ENCODE peak calls at places on chromosomes 16 and 17, in nine cellular contexts. E is breast epithelium, S is A549, B is IMR-90, D is body of pancreas, A is uterus, C is spleen, J is stomach, V is ovary. H is an unnamed sample. For H3K4me1, the result is how much of the 10 kb centered on the place peaks cover.

GRCh38 chr16:9383281-9383680 is 291.8 kb downstream of the HAPSTR1 start:
- DNase-seq in A (no peak), V (no peak), B (no peak), J (no peak), E (no peak), D (no peak), C (no peak), S (no peak), H (no peak)

GRCh38 chr16:89574681-89575246 is 794 bp upstream of the CPNE7 start:
- DNase-seq in E (no peak), V (no peak), D (peak), S (peak), A (no peak), B (peak), J (peak), C (peak), H (peak)

GRCh38 chr16:80527297-80527696 is 13.5 kb upstream of the DYNLRB2 start:
- DNase-seq in J (no peak), V (no peak), S (peak), C (peak), D (peak), E (no peak), B (peak), A (no peak), H (no peak)

GRCh38 chr17:77365584-77366186 is 224.9 kb downstream of the SEC14L1 start:
- DNase-seq in E (peak), J (peak), C (peak), V (peak), D (peak), B (peak), A (peak), S (peak), H (peak)

GRCh38 chr17:10737168-10737622 is 7.4 kb upstream of the TMEM220 start:
- DNase-seq in D (peak), B (peak), C (no peak), E (peak), A (peak), J (peak), V (peak), S (peak), H (peak)

GRCh38 chr17:36911007-36911406 is 26.3 kb upstream of the LHX1 start:
- DNase-seq in D (no peak), E (no peak), V (no peak), S (no peak), A (no peak), J (no peak), B (no peak), C (no peak), H (no peak)

GRCh38 chr16:56851671-56852400 is 13.2 kb upstream of the SLC12A3 start:
- DNase-seq in D (no peak), V (no peak), A (no peak), B (peak), S (peak), C (peak), E (no peak), J (no peak), H (no peak)

GRCh38 chr17:6464446-6465041 is 20.3 kb downstream of the PIMREG start:
- DNase-seq in A (no peak), V (no peak), B (no peak), E (no peak), C (no peak), D (no peak), S (no peak), J (no peak), H (no peak)

GRCh38 chr16:19717319-19717718 is 708 bp downstream of the KNOP1 start:
- DNase-seq in J (no peak), V (no peak), C (no peak), D (no peak), B (peak), A (no peak), S (no peak), E (no peak), H (no peak)

GRCh38 chr16:89787365-89787805 is 29.1 kb downstream of the FANCA start:
- DNase-seq in S (no peak), B (no peak), V (no peak), D (no peak), A (no peak), C (no peak), J (no peak), E (no peak), H (no peak)

GRCh38 chr17:17456251-17456650 is 20.5 kb upstream of the MED9 start:
- DNase-seq in D (no peak), V (no peak), C (no peak), J (no peak), B (no peak), A (no peak), E (no peak), S (no peak), H (no peak)

GRCh38 chr17:50173335-50173941 is 7.6 kb downstream of the SGCA start:
- DNase-seq in E (no peak), A (peak), V (peak), D (no peak), C (no peak), J (no peak), B (peak), S (peak), H (peak)

GRCh38 chr17:77354721-77355455 is 214.1 kb downstream of the SEC14L1 start:
- DNase-seq in B (peak), A (peak), D (peak), C (peak), S (peak), V (peak), E (no peak), J (peak), H (peak)

GRCh38 chr17:4968916-4969550 is 1.4 kb upstream of the SPAG7 start:
- DNase-seq in S (peak), J (no peak), D (no peak), E (no peak), V (no peak), B (peak), C (no peak), A (peak), H (no peak)

GRCh38 chr16:6193718-6194117 is 1096.1 kb upstream of the EEF2KMT start:
- DNase-seq in C (no peak), A (no peak), E (no peak), J (no peak), D (no peak), S (no peak), B (no peak), V (no peak), H (no peak)

GRCh38 chr17:44220211-44221071 is 966 bp upstream of the UBTF start:
- DNase-seq in J (peak), E (no peak), S (peak), A (no peak), B (peak), C (peak), V (peak), D (peak), H (peak)

GRCh38 chr16:77788196-77789084 is at the start of gene VAT1L:
- DNase-seq in D (peak), A (no peak), J (no peak), S (peak), V (no peak), C (no peak), E (no peak), B (peak), H (peak)

GRCh38 chr17:50925296-50925891 is 59.2 kb upstream of the TOB1 start:
- DNase-seq in S (no peak), D (no peak), C (no peak), A (no peak), J (no peak), V (no peak), E (no peak), B (no peak), H (no peak)

GRCh38 chr17:49939318-49939717 is 29.7 kb upstream of the DLX4 start:
- DNase-seq in S (no peak), E (no peak), C (no peak), B (no peak), V (no peak), A (no peak), D (no peak), J (no peak), H (no peak)

GRCh38 chr16:12729448-12729847 is 74.2 kb downstream of the CPPED1 start:
- DNase-seq in V (no peak), S (no peak), J (no peak), E (no peak), A (no peak), C (no peak), D (no peak), B (peak), H (no peak)

GRCh38 chr17:3838206-3838605 is 7.8 kb downstream of the NCBP3 start:
- DNase-seq in J (peak), S (no peak), B (no peak), A (no peak), V (no peak), C (no peak), E (no peak), D (peak), H (no peak)

GRCh38 chr17:35914354-35914753 is 16.2 kb downstream of the RDM1 start:
- DNase-seq in A (no peak), B (no peak), E (no peak), J (no peak), V (no peak), C (no peak), D (no peak), S (no peak), H (no peak)

GRCh38 chr17:60645918-60646523 is 31.6 kb upstream of the BCAS3 start:
- DNase-seq in S (no peak), J (no peak), V (no peak), C (no peak), D (no peak), B (no peak), E (no peak), A (no peak), H (no peak)

GRCh38 chr16:28585674-28586073 is 11.2 kb downstream of the SULT1A2 start:
- DNase-seq in A (no peak), D (peak), S (no peak), C (no peak), J (peak), V (no peak), B (no peak), E (no peak), H (no peak)

GRCh38 chr16:68980695-68981315 is 124.6 kb upstream of the HAS3 start:
- DNase-seq in B (no peak), A (no peak), D (no peak), S (no peak), J (no peak), C (no peak), V (no peak), E (no peak), H (no peak)

GRCh38 chr17:33904438-33904837 is 350.6 kb upstream of the CCL2 start:
- DNase-seq in B (no peak), E (no peak), J (no peak), D (no peak), C (no peak), A (no peak), S (no peak), V (no peak), H (no peak)

GRCh38 chr17:1711804-1712203 is 1.6 kb upstream of the TLCD2 start:
- DNase-seq in S (no peak), D (no peak), J (no peak), B (no peak), E (no peak), V (no peak), C (no peak), A (no peak), H (no peak)

GRCh38 chr17:1710807-1711553 is 803 bp upstream of the TLCD2 start:
- DNase-seq in S (peak), B (no peak), A (no peak), V (no peak), D (no peak), C (no peak), J (no peak), E (no peak), H (no peak)

GRCh38 chr17:1709403-1709891 is 730 bp downstream of the TLCD2 start:
- DNase-seq in B (no peak), V (no peak), S (peak), C (no peak), A (no peak), D (no peak), E (no peak), J (no peak), H (peak)

GRCh38 chr17:1712271-1712670 is 2.1 kb upstream of the TLCD2 start:
- DNase-seq in E (no peak), C (no peak), J (no peak), S (no peak), B (no peak), D (no peak), V (peak), A (no peak), H (no peak)

DNA sequence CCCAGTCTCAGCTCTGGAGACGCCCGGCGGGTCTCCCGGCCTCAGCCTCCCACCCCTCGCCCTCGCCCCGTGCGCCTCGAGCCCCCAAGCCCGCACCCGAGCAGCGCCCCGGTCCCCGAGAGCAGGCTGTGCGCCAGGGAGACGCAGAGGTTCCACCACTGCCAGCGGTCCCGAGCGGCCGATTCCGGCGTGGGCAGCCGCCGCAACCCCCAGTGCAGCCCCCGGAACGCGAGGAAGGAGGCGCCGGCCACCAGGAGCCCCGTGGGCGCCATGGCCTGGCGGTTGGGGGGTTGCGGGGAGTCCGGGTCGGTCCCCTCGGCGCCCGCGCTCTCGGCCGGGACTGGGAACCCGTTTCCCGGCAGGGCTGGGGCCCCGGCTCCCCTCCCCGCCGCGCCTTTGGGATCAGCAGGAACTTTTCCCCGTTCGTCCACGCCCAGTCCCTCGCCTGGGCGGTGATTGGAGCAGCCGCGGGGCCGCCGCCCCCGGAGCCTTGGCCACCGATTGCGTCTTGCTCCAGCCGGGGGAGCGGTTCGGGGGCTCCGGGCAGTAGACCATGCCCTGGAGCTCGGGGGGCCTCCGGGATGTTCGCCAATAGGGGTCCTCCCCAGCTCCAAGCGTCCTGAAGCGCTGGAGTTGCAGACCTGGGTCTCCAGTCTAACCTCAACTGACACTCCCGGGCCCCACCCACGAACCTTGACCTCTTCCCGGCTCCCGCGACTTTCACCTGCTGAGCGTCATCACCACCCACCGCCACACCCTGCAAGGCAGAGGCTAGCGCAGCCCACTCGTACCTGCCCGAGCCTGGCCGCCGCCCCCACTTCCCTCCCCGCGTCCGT is at the start of gene TLCD2:
- DNase-seq in D (peak), J (peak), A (peak), B (peak), V (peak), E (no peak), S (peak), C (peak), H (peak)
- TF ChIP-seq POLR2A in D (peak), J (no peak), A (peak), B (peak), V (peak), E (no peak), S (no peak), C (no peak), H (no peak)

GRCh38 chr16:85363881-85364280 is 249.2 kb upstream of the GSE1 start:
- DNase-seq in A (no peak), D (no peak), V (no peak), J (no peak), C (no peak), E (no peak), B (no peak), S (no peak), H (no peak)

GRCh38 chr16:85360323-85361277 is 248.3 kb upstream of the CIBAR2 start:
- DNase-seq in S (no peak), J (peak), A (no peak), V (no peak), E (no peak), C (no peak), D (peak), B (no peak), H (no peak)

GRCh38 chr16:85361441-85362118 is 249.3 kb upstream of the CIBAR2 start:
- DNase-seq in S (no peak), A (no peak), J (peak), V (no peak), D (peak), B (no peak), C (no peak), E (no peak), H (peak)

GRCh38 chr16:85363427-85363826 is 249.7 kb upstream of the GSE1 start:
- DNase-seq in E (no peak), C (no peak), B (no peak), J (no peak), S (no peak), V (no peak), A (no peak), D (no peak), H (no peak)

DNA sequence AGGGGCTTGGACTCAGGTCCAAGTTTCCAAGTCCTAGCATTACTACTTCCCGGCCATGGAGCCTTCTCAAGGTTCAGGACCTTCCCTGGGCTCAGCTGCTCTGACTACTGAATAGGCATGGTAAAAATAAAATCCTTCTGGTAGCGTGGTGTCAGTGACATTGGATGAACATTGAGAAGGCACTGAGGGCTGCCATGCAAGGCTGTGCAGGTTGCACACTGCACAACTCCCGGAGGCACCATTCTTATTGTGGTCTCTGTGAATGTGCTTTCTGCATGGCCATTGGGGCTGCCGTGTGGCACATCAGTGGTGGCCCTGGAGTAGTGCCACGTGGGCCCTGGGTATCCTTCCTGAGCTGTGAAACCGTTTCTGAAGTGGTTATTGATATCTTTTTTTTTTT is 250.2 kb upstream of the CIBAR2 start:
- DNase-seq in C (no peak), A (no peak), J (no peak), S (no peak), B (no peak), E (no peak), D (no peak), V (no peak), H (no peak)
- H3K4me1 ChIP-seq in C (under half), A (under half), J (half or more), S (under half), B (under half), E (under half), D (under half), V (under half), H (under half)

DNA sequence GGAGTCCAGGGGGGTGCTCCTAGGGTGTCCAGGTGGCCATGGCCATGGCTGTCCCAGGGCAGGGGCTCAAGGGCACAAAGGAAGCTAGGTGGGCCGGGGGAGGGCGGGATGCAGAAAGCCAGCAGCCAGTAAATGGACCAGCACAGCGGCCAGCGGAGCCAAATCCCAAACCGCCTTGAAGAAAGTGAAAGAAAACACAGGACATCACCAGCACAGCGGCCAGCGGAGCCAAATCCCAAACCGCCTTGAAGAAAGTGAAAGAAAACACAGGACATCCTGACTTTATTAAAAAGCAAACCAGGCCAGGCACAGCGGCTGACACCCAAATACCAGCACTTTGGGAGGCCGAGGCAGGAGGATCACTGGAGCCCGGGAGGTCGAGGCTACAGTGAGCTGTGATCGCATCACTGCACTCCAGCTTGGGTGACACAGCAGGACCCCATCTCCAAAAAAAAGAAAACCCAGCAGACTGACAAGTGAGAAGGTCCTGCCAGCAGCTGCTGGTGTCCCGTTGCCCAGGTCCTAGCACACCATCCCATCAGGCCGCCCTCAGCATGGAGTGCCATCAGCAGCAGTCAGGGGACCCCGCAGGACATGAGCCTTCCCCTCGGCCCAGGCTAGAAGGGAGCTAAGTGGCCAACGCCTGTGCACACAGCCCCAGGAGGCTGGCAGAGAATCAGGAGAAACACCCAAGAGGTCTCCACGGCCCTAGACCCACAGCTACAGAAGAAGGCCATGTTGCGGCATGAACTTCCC is 17.0 kb downstream of the SLC38A10 start:
- DNase-seq in C (no peak), B (peak), V (peak), S (no peak), E (no peak), A (peak), D (no peak), J (no peak), H (no peak)
- H3K4me3 ChIP-seq in C (no peak), B (peak), V (no peak), S (no peak), E (no peak), A (peak), D (no peak), J (peak), H (no peak)

GRCh38 chr16:3003582-3004270 is 9.0 kb upstream of the CLDN9 start:
- DNase-seq in D (peak), B (peak), J (peak), V (peak), C (peak), S (peak), A (peak), E (peak), H (peak)
- TF ChIP-seq POLR2A in D (peak), B (no peak), J (no peak), V (no peak), C (no peak), S (peak), A (no peak), E (no peak), H (peak)

GRCh38 chr17:75318615-75319222 is 29.5 kb upstream of the SLC25A19 start:
- DNase-seq in V (no peak), S (no peak), D (no peak), A (no peak), C (peak), E (no peak), J (no peak), B (no peak), H (no peak)
- H3K4me1 ChIP-seq in V (under half), S (under half), D (under half), A (under half), C (under half), E (under half), J (under half), B (under half), H (half or more)

GRCh38 chr16:50684823-50685455 is 3.8 kb upstream of the SNX20 start:
- DNase-seq in V (no peak), B (no peak), A (no peak), E (no peak), S (no peak), J (no peak), D (no peak), C (no peak), H (no peak)

GRCh38 chr16:50685456-50686058 is 4.4 kb upstream of the SNX20 start:
- DNase-seq in V (no peak), J (no peak), D (no peak), C (no peak), A (no peak), E (no peak), S (no peak), B (no peak), H (no peak)

GRCh38 chr16:50680556-50680893 is 587 bp downstream of the SNX20 start:
- DNase-seq in A (no peak), V (no peak), D (no peak), J (no peak), S (no peak), B (no peak), E (no peak), C (peak), H (no peak)

GRCh38 chr16:50680907-50681885 is at the start of gene SNX20:
- DNase-seq in D (no peak), E (no peak), A (no peak), V (no peak), C (peak), S (no peak), J (peak), B (no peak), H (no peak)

GRCh38 chr16:50683689-50684374 is 2.7 kb upstream of the SNX20 start:
- DNase-seq in B (no peak), E (no peak), S (no peak), V (no peak), D (no peak), J (peak), C (peak), A (no peak), H (no peak)
- H3K4me3 ChIP-seq in B (no peak), E (no peak), S (no peak), V (no peak), D (no peak), J (no peak), C (no peak), A (no peak), H (no peak)

GRCh38 chr16:1319041-1319440 is 9.6 kb downstream of the UBE2I start:
- DNase-seq in B (no peak), A (no peak), D (no peak), V (no peak), E (no peak), S (no peak), J (no peak), C (no peak), H (no peak)
- TF ChIP-seq POLR2A in B (no peak), A (no peak), D (no peak), V (no peak), E (no peak), S (no peak), J (no peak), C (no peak), H (no peak)